ENCODE peak calls at places on chromosome 11, in six cellular contexts. Q is DND-41, I is right lobe of liver, G is astrocyte, U is GM23338, P is choroid plexus epithelial cell. L is an unnamed sample.

GRCh38 chr11:126712017-126712625 is 288.4 kb downstream of the KIRREL3 start:
- DNase-seq in Q (no peak), I (no peak), G (no peak), U (no peak), P (no peak), L (peak)

GRCh38 chr11:114317738-114318137 is 21.5 kb downstream of the NNMT start:
- DNase-seq in Q (no peak), I (no peak), G (no peak), U (peak), P (peak), L (peak)

GRCh38 chr11:1749787-1750351 is 526 bp downstream of the IFITM10 start:
- DNase-seq in Q (no peak), I (peak), G (peak), U (no peak), P (peak), L (peak)

GRCh38 chr11:83006877-83007330 is 64.8 kb downstream of the RAB30 start:
- DNase-seq in Q (no peak), I (no peak), G (no peak), U (no peak), P (no peak), L (no peak)

GRCh38 chr11:7611411-7611810 is 61.9 kb downstream of the CYB5R2 start:
- DNase-seq in Q (no peak), I (no peak), G (no peak), U (no peak), P (no peak), L (no peak)

GRCh38 chr11:72223615-72224586 is 666 bp upstream of the INPPL1 start:
- DNase-seq in Q (peak), I (peak), G (peak), U (peak), P (peak), L (peak)

GRCh38 chr11:23540101-23540561 is 679.9 kb upstream of the CCDC179 start:
- DNase-seq in Q (peak), I (no peak), G (peak), U (peak), P (peak), L (peak)

GRCh38 chr11:31919175-31919574 is 108.1 kb upstream of the PAX6 start:
- DNase-seq in Q (no peak), I (no peak), G (no peak), U (no peak), P (no peak), L (no peak)

GRCh38 chr11:134382257-134382656 is 29.8 kb downstream of the B3GAT1 start:
- DNase-seq in Q (no peak), I (no peak), G (no peak), U (no peak), P (no peak), L (no peak)

GRCh38 chr11:72831521-72832300 is 17.5 kb downstream of the ATG16L2 start:
- DNase-seq in Q (peak), I (peak), G (peak), U (peak), P (peak), L (peak)

GRCh38 chr11:46524201-46524600 is 69.6 kb downstream of the AMBRA1 start:
- DNase-seq in Q (no peak), I (no peak), G (no peak), U (no peak), P (no peak), L (no peak)

GRCh38 chr11:119320593-119321524 is 3.9 kb upstream of the MCAM start:
- DNase-seq in Q (peak), I (peak), G (peak), U (peak), P (peak), L (peak)

GRCh38 chr11:43614214-43614613 is 66.3 kb upstream of the HSD17B12 start:
- DNase-seq in Q (no peak), I (no peak), G (no peak), U (no peak), P (no peak), L (no peak)

GRCh38 chr11:118272001-118272400 is 7.9 kb upstream of the MPZL2 start:
- DNase-seq in Q (no peak), I (no peak), G (no peak), U (no peak), P (no peak), L (no peak)

GRCh38 chr11:45262900-45263299 is 23.2 kb downstream of the SYT13 start:
- DNase-seq in Q (no peak), I (no peak), G (no peak), U (no peak), P (no peak), L (no peak)

GRCh38 chr11:122882809-122883681 is 486 bp downstream of the JHY start:
- DNase-seq in Q (peak), I (peak), G (peak), U (peak), P (peak), L (peak)

DNA sequence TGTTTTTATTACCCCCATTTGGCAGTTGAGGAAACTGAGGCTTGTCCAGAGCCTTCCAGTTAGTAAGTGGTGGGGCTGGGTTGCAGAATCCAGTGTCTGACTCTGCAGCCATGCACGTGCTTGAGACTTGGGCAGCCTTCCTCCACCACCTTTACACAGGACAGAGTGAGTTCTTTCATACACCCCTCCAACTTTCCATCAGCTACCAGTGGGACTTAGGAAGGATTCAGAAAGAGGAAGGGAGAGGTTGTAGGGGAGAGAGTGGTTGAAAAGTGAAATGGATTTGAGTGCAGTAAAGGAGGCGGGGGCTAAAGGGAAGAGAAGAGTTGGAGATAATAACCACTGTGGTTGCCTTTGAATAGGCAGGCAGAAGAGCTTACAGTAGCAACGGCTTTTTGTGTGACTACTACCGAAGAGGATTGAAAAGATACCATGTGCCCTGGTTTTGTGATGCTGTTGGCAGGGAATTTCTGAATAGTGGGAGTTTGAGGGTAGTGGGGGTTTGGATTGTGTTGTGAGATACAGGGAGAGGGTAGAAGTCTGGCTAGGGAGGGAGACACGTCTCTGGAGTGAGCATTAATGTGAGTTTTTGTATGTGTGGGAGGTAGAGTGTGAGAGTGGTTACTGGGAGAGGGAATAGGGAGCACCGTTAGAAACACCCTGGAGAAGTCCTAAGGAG is 1.7 kb downstream of the UVRAG start:
- DNase-seq in Q (peak), I (no peak), G (no peak), U (no peak), P (peak), L (no peak)
- H3K4me3 ChIP-seq in Q (peak), I (peak), G (peak), U (peak), P (peak), L (peak)

DNA sequence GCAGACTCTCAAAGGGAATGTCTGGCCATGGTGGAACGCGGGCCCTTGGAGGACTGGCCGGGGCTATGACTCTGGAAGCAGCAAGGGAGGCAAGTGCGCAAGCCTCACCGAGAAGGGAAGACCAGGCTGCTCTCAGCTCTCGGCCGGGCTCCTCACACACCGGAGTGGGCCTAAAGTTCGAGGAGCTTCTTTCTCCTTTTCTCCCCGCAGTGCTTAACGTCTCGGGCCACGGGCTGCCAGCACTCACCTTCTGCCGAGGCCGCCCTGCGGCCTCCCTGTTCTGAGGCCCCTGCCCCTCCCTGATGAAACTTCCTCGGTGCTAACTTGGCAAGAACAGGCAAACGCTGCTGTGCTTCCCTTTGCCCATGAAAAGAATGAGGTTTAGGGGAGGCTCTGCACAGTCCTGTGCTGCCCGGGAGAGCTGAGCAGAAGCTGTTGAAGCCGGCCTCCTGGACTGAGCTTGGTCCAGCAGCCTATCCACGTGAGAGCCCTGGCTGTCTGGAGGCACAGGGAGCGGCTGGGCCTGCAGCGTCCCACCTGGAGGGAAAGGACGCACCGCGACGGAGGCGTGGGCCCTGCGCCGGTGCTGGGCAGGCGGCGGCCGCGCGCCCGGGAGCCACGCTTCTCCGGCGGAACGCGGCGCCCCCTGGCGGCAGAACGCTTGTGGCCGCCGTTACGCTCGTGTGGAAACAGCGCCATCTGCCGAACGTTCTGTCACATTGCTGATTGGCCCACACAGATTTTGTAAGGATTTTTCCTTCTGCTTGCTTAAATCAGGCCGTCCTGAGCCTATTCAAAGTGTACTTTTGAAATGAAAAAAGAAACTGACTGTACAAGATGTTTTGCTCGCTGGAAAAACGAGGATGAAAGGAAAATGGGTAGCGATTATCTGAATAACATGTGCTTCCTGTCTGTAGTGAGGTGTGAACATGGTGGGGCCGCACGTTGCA is 65.0 kb upstream of the TMEM45B start:
- DNase-seq in Q (peak), I (peak), G (peak), U (peak), P (peak), L (peak)
- H3K4me3 ChIP-seq in Q (no peak), I (peak), G (no peak), U (peak), P (peak), L (peak)

GRCh38 chr11:33391188-33391892 is 134.2 kb downstream of the HIPK3 start:
- DNase-seq in Q (no peak), I (no peak), G (no peak), U (no peak), P (no peak), L (no peak)
- H3K4me3 ChIP-seq in Q (no peak), I (no peak), G (no peak), U (no peak), P (no peak), L (no peak)

DNA sequence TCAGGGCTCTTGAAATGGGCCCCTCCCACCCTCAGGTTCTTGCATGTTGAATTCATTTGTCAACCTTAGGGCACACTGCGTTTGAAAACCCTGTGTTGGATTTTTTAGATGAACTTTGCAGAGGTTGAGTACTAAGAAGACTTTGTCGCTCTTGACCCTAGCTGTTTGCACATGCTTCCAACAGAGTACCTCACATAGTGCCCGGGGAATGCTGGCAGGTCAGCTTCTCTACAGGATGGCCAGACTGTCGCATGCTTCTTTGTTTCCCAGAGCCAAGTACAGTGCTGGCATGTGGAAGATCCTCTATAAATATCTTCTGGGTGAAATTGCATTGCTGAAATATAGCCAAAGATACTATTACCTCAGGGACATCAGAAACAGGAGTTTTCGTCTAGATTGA is 59.9 kb downstream of the FAT3 start:
- DNase-seq in Q (no peak), I (no peak), G (no peak), U (no peak), P (no peak), L (no peak)
- H3K4me3 ChIP-seq in Q (no peak), I (no peak), G (no peak), U (no peak), P (no peak), L (no peak)

GRCh38 chr11:88345949-88346348 is 8.4 kb upstream of the CTSC start:
- DNase-seq in Q (no peak), I (no peak), G (no peak), U (no peak), P (no peak), L (no peak)
- H3K4me3 ChIP-seq in Q (no peak), I (no peak), G (no peak), U (no peak), P (no peak), L (no peak)

DNA sequence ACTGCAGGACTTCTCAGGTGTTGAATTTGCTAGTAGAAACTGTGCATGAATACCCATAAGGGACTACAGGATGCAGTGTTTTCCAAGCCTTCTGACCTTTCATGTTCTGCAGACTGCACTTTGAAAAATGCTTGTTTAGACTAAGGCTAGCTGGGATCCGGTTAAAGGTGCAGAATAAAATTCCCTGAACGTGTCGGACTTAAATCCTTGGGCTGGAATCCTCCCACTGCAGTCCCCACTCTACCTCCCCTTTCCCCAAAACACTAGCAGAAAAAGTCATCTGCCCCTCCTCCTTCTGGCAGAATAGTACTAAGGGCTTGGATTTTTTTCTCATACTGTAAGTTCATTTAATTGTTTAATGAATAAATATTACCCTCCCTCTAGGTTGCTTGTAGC is 560 bp upstream of the AMPD3 start:
- DNase-seq in Q (no peak), I (no peak), G (no peak), U (no peak), P (peak), L (no peak)
- H3K4me3 ChIP-seq in Q (no peak), I (no peak), G (no peak), U (no peak), P (no peak), L (no peak)

L was measured in AG10803.